ENCODE peak calls at places on chromosomes 5 and 9, in nine cellular contexts. Y is IMR-90; P is foreskin fibroblast; X is psoas muscle; O is stimulated activated effector memory CD8-positive, alpha-beta T cell treated with anti-CD3 and anti-CD28 coated beads, Interleukin-12 subunit alpha, Interleukin-12 subunit beta, amount 100 ng/mL, for 72 hours; A is GM12891; T is NCI-H1694 treated with DMSO at 0.1 percent for 48 hours; E is left colon; Q is mesenteric fat pad. W is an unnamed sample.

GRCh38 chr5:180689071-180689694 is 39.8 kb upstream of the FLT4 start:
- DNase-seq in Y (no peak), P (no peak), X (no peak), O (no peak), A (no peak), T (no peak), E (no peak), Q (no peak), W (no peak)

GRCh38 chr5:19795218-19795617 is 192.8 kb downstream of the CDH18 start:
- DNase-seq in Y (peak; percentile 57), P (peak; percentile 58), X (no peak), O (no peak), A (no peak), T (no peak), E (no peak), Q (no peak), W (no peak)

GRCh38 chr9:126502417-126503332 is 111.1 kb upstream of the LMX1B start:
- DNase-seq in Y (no peak), P (no peak), X (no peak), O (no peak), A (no peak), T (no peak), E (no peak), Q (no peak), W (no peak)

GRCh38 chr5:78295035-78295961 is 800 bp upstream of the AP3B1 start:
- DNase-seq in Y (no peak), P (peak; percentile 30), X (peak; percentile 60), O (peak; percentile 18), A (peak; percentile 20), T (no peak), E (peak; percentile 62), Q (no peak), W (peak; percentile 18)

GRCh38 chr5:59840200-59840601 is 53.3 kb downstream of the PDE4D start:
- DNase-seq in Y (peak; percentile 72), P (peak; percentile 73), X (no peak), O (no peak), A (no peak), T (no peak), E (no peak), Q (no peak), W (no peak)

GRCh38 chr9:117028103-117028858 is 341.2 kb downstream of the TRIM32 start:
- DNase-seq in Y (no peak), P (no peak), X (no peak), O (no peak), A (no peak), T (no peak), E (no peak), Q (no peak), W (no peak)

GRCh38 chr9:136095028-136095494 is at the start of gene NACC2:
- DNase-seq in Y (peak; percentile 52), P (peak; percentile 87), X (peak; percentile 89), O (no peak), A (no peak), T (no peak), E (peak; percentile 69), Q (no peak), W (no peak)

GRCh38 chr5:138925090-138925635 is 50.0 kb upstream of the LRRTM2 start:
- DNase-seq in Y (no peak), P (no peak), X (no peak), O (no peak), A (no peak), T (no peak), E (no peak), Q (no peak), W (no peak)

GRCh38 chr9:134486127-134486995 is 155.2 kb upstream of the COL5A1 start:
- DNase-seq in Y (no peak), P (no peak), X (peak; percentile 27), O (no peak), A (no peak), T (no peak), E (peak; percentile 5), Q (peak; percentile 86), W (no peak)

GRCh38 chr9:134010774-134011173 is 14.5 kb upstream of the BRD3OS start:
- DNase-seq in Y (no peak), P (peak; percentile 48), X (no peak), O (no peak), A (no peak), T (no peak), E (no peak), Q (no peak), W (no peak)

W was measured in NK-92 treated with Interleukin-12 subunit alpha and Interleukin-12 subunit beta, amount 100 ng/mL, for 24 hours.